ENCODE peak calls at places on chromosome 5, in ten cellular contexts. One of them, this sample, is unnamed.

GRCh38 chr5:20041326-20041977 is 53.5 kb upstream of the CDH18 start:
- DNase-seq in stimulated activated CD8-positive, alpha-beta memory T cell treated with anti-CD3 and anti-CD28 coated beads, Interleukin-15, amount 100 ng/mL, for 24 hours: no peak
- DNase-seq in CD8-positive, alpha-beta memory T cell: no peak
- DNase-seq in mammary epithelial cell: no peak
- DNase-seq in T-helper 1 cell: no peak
- DNase-seq in A549: no peak
- DNase-seq in foreskin fibroblast: no peak
- DNase-seq in HCT116: no peak
- DNase-seq in activated B cell treated with CpG ODN at 0.5 μM for 24 hours: no peak
- DNase-seq in lower leg skin: no peak
- DNase-seq in this sample: peak

GRCh38 chr5:101580591-101580990 is 677.5 kb upstream of the ST8SIA4 start:
- DNase-seq in stimulated activated CD8-positive, alpha-beta memory T cell treated with anti-CD3 and anti-CD28 coated beads, Interleukin-15, amount 100 ng/mL, for 24 hours: no peak
- DNase-seq in CD8-positive, alpha-beta memory T cell: no peak
- DNase-seq in mammary epithelial cell: no peak
- DNase-seq in T-helper 1 cell: no peak
- DNase-seq in A549: no peak
- DNase-seq in foreskin fibroblast: no peak
- DNase-seq in HCT116: no peak
- DNase-seq in activated B cell treated with CpG ODN at 0.5 μM for 24 hours: no peak
- DNase-seq in lower leg skin: no peak
- DNase-seq in this sample: peak

GRCh38 chr5:143161893-143162520 is 241.5 kb downstream of the NR3C1 start:
- DNase-seq in stimulated activated CD8-positive, alpha-beta memory T cell treated with anti-CD3 and anti-CD28 coated beads, Interleukin-15, amount 100 ng/mL, for 24 hours: no peak
- DNase-seq in CD8-positive, alpha-beta memory T cell: no peak
- DNase-seq in mammary epithelial cell: no peak
- DNase-seq in T-helper 1 cell: no peak
- DNase-seq in A549: peak
- DNase-seq in foreskin fibroblast: peak
- DNase-seq in HCT116: no peak
- DNase-seq in activated B cell treated with CpG ODN at 0.5 μM for 24 hours: no peak
- DNase-seq in lower leg skin: peak
- DNase-seq in this sample: peak

GRCh38 chr5:136200761-136201160 is 7.8 kb upstream of the SMIM32 start:
- DNase-seq in stimulated activated CD8-positive, alpha-beta memory T cell treated with anti-CD3 and anti-CD28 coated beads, Interleukin-15, amount 100 ng/mL, for 24 hours: no peak
- DNase-seq in CD8-positive, alpha-beta memory T cell: no peak
- DNase-seq in mammary epithelial cell: no peak
- DNase-seq in T-helper 1 cell: no peak
- DNase-seq in A549: no peak
- DNase-seq in foreskin fibroblast: no peak
- DNase-seq in HCT116: no peak
- DNase-seq in activated B cell treated with CpG ODN at 0.5 μM for 24 hours: no peak
- DNase-seq in lower leg skin: no peak
- DNase-seq in this sample: no peak

GRCh38 chr5:10699281-10699874 is 61.7 kb downstream of the DAP start:
- DNase-seq in stimulated activated CD8-positive, alpha-beta memory T cell treated with anti-CD3 and anti-CD28 coated beads, Interleukin-15, amount 100 ng/mL, for 24 hours: no peak
- DNase-seq in CD8-positive, alpha-beta memory T cell: no peak
- DNase-seq in mammary epithelial cell: no peak
- DNase-seq in T-helper 1 cell: no peak
- DNase-seq in A549: no peak
- DNase-seq in foreskin fibroblast: no peak
- DNase-seq in HCT116: no peak
- DNase-seq in activated B cell treated with CpG ODN at 0.5 μM for 24 hours: no peak
- DNase-seq in lower leg skin: no peak
- DNase-seq in this sample: no peak

GRCh38 chr5:158119852-158120708 is 261.1 kb upstream of the CLINT1 start:
- DNase-seq in stimulated activated CD8-positive, alpha-beta memory T cell treated with anti-CD3 and anti-CD28 coated beads, Interleukin-15, amount 100 ng/mL, for 24 hours: no peak
- DNase-seq in CD8-positive, alpha-beta memory T cell: no peak
- DNase-seq in mammary epithelial cell: peak
- DNase-seq in T-helper 1 cell: no peak
- DNase-seq in A549: no peak
- DNase-seq in foreskin fibroblast: peak
- DNase-seq in HCT116: no peak
- DNase-seq in activated B cell treated with CpG ODN at 0.5 μM for 24 hours: no peak
- DNase-seq in lower leg skin: no peak
- DNase-seq in this sample: peak

GRCh38 chr5:72543365-72543764 is 36.2 kb upstream of the ZNF366 start:
- DNase-seq in stimulated activated CD8-positive, alpha-beta memory T cell treated with anti-CD3 and anti-CD28 coated beads, Interleukin-15, amount 100 ng/mL, for 24 hours: no peak
- DNase-seq in CD8-positive, alpha-beta memory T cell: no peak
- DNase-seq in mammary epithelial cell: peak
- DNase-seq in T-helper 1 cell: no peak
- DNase-seq in A549: no peak
- DNase-seq in foreskin fibroblast: peak
- DNase-seq in HCT116: no peak
- DNase-seq in activated B cell treated with CpG ODN at 0.5 μM for 24 hours: no peak
- DNase-seq in lower leg skin: no peak
- DNase-seq in this sample: no peak

GRCh38 chr5:143837306-143837848 is 25.4 kb downstream of the HMHB1 start:
- DNase-seq in stimulated activated CD8-positive, alpha-beta memory T cell treated with anti-CD3 and anti-CD28 coated beads, Interleukin-15, amount 100 ng/mL, for 24 hours: no peak
- DNase-seq in CD8-positive, alpha-beta memory T cell: no peak
- DNase-seq in mammary epithelial cell: no peak
- DNase-seq in T-helper 1 cell: no peak
- DNase-seq in A549: no peak
- DNase-seq in foreskin fibroblast: peak
- DNase-seq in HCT116: no peak
- DNase-seq in activated B cell treated with CpG ODN at 0.5 μM for 24 hours: no peak
- DNase-seq in lower leg skin: no peak
- DNase-seq in this sample: peak

GRCh38 chr5:108380531-108381021 is 1.3 kb downstream of the FBXL17 start:
- DNase-seq in stimulated activated CD8-positive, alpha-beta memory T cell treated with anti-CD3 and anti-CD28 coated beads, Interleukin-15, amount 100 ng/mL, for 24 hours: peak
- DNase-seq in CD8-positive, alpha-beta memory T cell: peak
- DNase-seq in mammary epithelial cell: peak
- DNase-seq in T-helper 1 cell: peak
- DNase-seq in A549: peak
- DNase-seq in foreskin fibroblast: peak
- DNase-seq in HCT116: no peak
- DNase-seq in activated B cell treated with CpG ODN at 0.5 μM for 24 hours: peak
- DNase-seq in lower leg skin: peak
- DNase-seq in this sample: peak

GRCh38 chr5:56490971-56491468 is 257.9 kb upstream of the ANKRD55 start:
- DNase-seq in stimulated activated CD8-positive, alpha-beta memory T cell treated with anti-CD3 and anti-CD28 coated beads, Interleukin-15, amount 100 ng/mL, for 24 hours: no peak
- DNase-seq in CD8-positive, alpha-beta memory T cell: no peak
- DNase-seq in mammary epithelial cell: peak
- DNase-seq in T-helper 1 cell: peak
- DNase-seq in A549: no peak
- DNase-seq in foreskin fibroblast: no peak
- DNase-seq in HCT116: peak
- DNase-seq in activated B cell treated with CpG ODN at 0.5 μM for 24 hours: no peak
- DNase-seq in lower leg skin: no peak
- DNase-seq in this sample: no peak

GRCh38 chr5:154308457-154309360 is 118.2 kb downstream of the GALNT10 start:
- DNase-seq in stimulated activated CD8-positive, alpha-beta memory T cell treated with anti-CD3 and anti-CD28 coated beads, Interleukin-15, amount 100 ng/mL, for 24 hours: no peak
- DNase-seq in CD8-positive, alpha-beta memory T cell: no peak
- DNase-seq in mammary epithelial cell: peak
- DNase-seq in T-helper 1 cell: no peak
- DNase-seq in A549: peak
- DNase-seq in foreskin fibroblast: peak
- DNase-seq in HCT116: no peak
- DNase-seq in activated B cell treated with CpG ODN at 0.5 μM for 24 hours: no peak
- DNase-seq in lower leg skin: no peak
- DNase-seq in this sample: peak

GRCh38 chr5:3997670-3998069 is 402.0 kb downstream of the IRX1 start:
- DNase-seq in stimulated activated CD8-positive, alpha-beta memory T cell treated with anti-CD3 and anti-CD28 coated beads, Interleukin-15, amount 100 ng/mL, for 24 hours: no peak
- DNase-seq in CD8-positive, alpha-beta memory T cell: no peak
- DNase-seq in mammary epithelial cell: no peak
- DNase-seq in T-helper 1 cell: no peak
- DNase-seq in A549: no peak
- DNase-seq in foreskin fibroblast: no peak
- DNase-seq in HCT116: no peak
- DNase-seq in activated B cell treated with CpG ODN at 0.5 μM for 24 hours: no peak
- DNase-seq in lower leg skin: no peak
- DNase-seq in this sample: no peak

GRCh38 chr5:139376364-139376763 is 6.7 kb downstream of the SLC23A1 start:
- DNase-seq in stimulated activated CD8-positive, alpha-beta memory T cell treated with anti-CD3 and anti-CD28 coated beads, Interleukin-15, amount 100 ng/mL, for 24 hours: no peak
- DNase-seq in CD8-positive, alpha-beta memory T cell: no peak
- DNase-seq in mammary epithelial cell: no peak
- DNase-seq in T-helper 1 cell: no peak
- DNase-seq in A549: no peak
- DNase-seq in foreskin fibroblast: no peak
- DNase-seq in HCT116: no peak
- DNase-seq in activated B cell treated with CpG ODN at 0.5 μM for 24 hours: no peak
- DNase-seq in lower leg skin: no peak
- DNase-seq in this sample: no peak

GRCh38 chr5:14595877-14596276 is 14.3 kb downstream of the OTULINL start:
- DNase-seq in stimulated activated CD8-positive, alpha-beta memory T cell treated with anti-CD3 and anti-CD28 coated beads, Interleukin-15, amount 100 ng/mL, for 24 hours: no peak
- DNase-seq in CD8-positive, alpha-beta memory T cell: no peak
- DNase-seq in mammary epithelial cell: no peak
- DNase-seq in T-helper 1 cell: no peak
- DNase-seq in A549: no peak
- DNase-seq in foreskin fibroblast: no peak
- DNase-seq in HCT116: no peak
- DNase-seq in activated B cell treated with CpG ODN at 0.5 μM for 24 hours: no peak
- DNase-seq in lower leg skin: no peak
- DNase-seq in this sample: no peak

GRCh38 chr5:74567351-74567870 is 73.1 kb downstream of the ENC1 start:
- DNase-seq in stimulated activated CD8-positive, alpha-beta memory T cell treated with anti-CD3 and anti-CD28 coated beads, Interleukin-15, amount 100 ng/mL, for 24 hours: no peak
- DNase-seq in CD8-positive, alpha-beta memory T cell: no peak
- DNase-seq in mammary epithelial cell: no peak
- DNase-seq in T-helper 1 cell: no peak
- DNase-seq in A549: no peak
- DNase-seq in foreskin fibroblast: no peak
- DNase-seq in HCT116: no peak
- DNase-seq in activated B cell treated with CpG ODN at 0.5 μM for 24 hours: no peak
- DNase-seq in lower leg skin: no peak
- DNase-seq in this sample: no peak

GRCh38 chr5:4647056-4647455 is 493.1 kb upstream of the ADAMTS16 start:
- DNase-seq in stimulated activated CD8-positive, alpha-beta memory T cell treated with anti-CD3 and anti-CD28 coated beads, Interleukin-15, amount 100 ng/mL, for 24 hours: no peak
- DNase-seq in CD8-positive, alpha-beta memory T cell: no peak
- DNase-seq in mammary epithelial cell: no peak
- DNase-seq in T-helper 1 cell: no peak
- DNase-seq in A549: no peak
- DNase-seq in foreskin fibroblast: no peak
- DNase-seq in HCT116: no peak
- DNase-seq in activated B cell treated with CpG ODN at 0.5 μM for 24 hours: no peak
- DNase-seq in lower leg skin: no peak
- DNase-seq in this sample: no peak

GRCh38 chr5:2695200-2695891 is 56.1 kb downstream of the IRX2 start:
- DNase-seq in stimulated activated CD8-positive, alpha-beta memory T cell treated with anti-CD3 and anti-CD28 coated beads, Interleukin-15, amount 100 ng/mL, for 24 hours: no peak
- DNase-seq in CD8-positive, alpha-beta memory T cell: no peak
- DNase-seq in mammary epithelial cell: peak
- DNase-seq in T-helper 1 cell: no peak
- DNase-seq in A549: no peak
- DNase-seq in foreskin fibroblast: no peak
- DNase-seq in HCT116: no peak
- DNase-seq in activated B cell treated with CpG ODN at 0.5 μM for 24 hours: no peak
- DNase-seq in lower leg skin: no peak
- DNase-seq in this sample: peak

This sample was measured in HT1080.